ENCODE peak calls at places on chromosomes 16 and 17, in seven cellular contexts. E, N, D, J, A, B and W are unnamed samples.

GRCh38 chr17:63258785-63259184 is 187.3 kb downstream of the CYB561 start:
- DNase-seq in E (no peak), N (no peak), D (no peak), J (no peak), A (no peak), B (no peak), W (no peak)

GRCh38 chr17:44200478-44201155 is 933 bp upstream of the ATXN7L3 start:
- DNase-seq in E (no peak), N (no peak), D (no peak), J (no peak), A (no peak), B (no peak), W (no peak)

GRCh38 chr16:4159726-4160125 is 43.5 kb upstream of the ADCY9 start:
- DNase-seq in E (no peak), N (no peak), D (no peak), J (no peak), A (no peak), B (no peak), W (no peak)

GRCh38 chr16:10156111-10156510 is 26.1 kb downstream of the GRIN2A start:
- DNase-seq in E (no peak), N (no peak), D (no peak), J (peak; percentile 74), A (no peak), B (no peak), W (no peak)

GRCh38 chr16:88691924-88692560 is 5.7 kb upstream of the SNAI3 start:
- DNase-seq in E (no peak), N (no peak), D (no peak), J (no peak), A (peak; percentile 32), B (peak; percentile 51), W (no peak)

GRCh38 chr17:74132354-74132753 is 71.1 kb upstream of the RPL38 start:
- DNase-seq in E (no peak), N (no peak), D (no peak), J (no peak), A (no peak), B (no peak), W (no peak)

GRCh38 chr16:19396555-19397011 is 21.1 kb upstream of the TMC5 start:
- DNase-seq in E (no peak), N (peak; percentile 62), D (no peak), J (no peak), A (no peak), B (no peak), W (no peak)

GRCh38 chr17:83185023-83186002 is 105.9 kb downstream of the METRNL start:
- DNase-seq in E (peak; percentile 63), N (no peak), D (no peak), J (no peak), A (no peak), B (no peak), W (no peak)

GRCh38 chr17:83091257-83092141 is 12.1 kb downstream of the METRNL start:
- DNase-seq in E (no peak), N (no peak), D (no peak), J (no peak), A (peak; percentile 25), B (no peak), W (no peak)

GRCh38 chr16:56013962-56014552 is 138.9 kb upstream of the CES5A start:
- DNase-seq in E (no peak), N (no peak), D (peak; percentile 13), J (no peak), A (peak; percentile 1), B (peak; percentile 7), W (no peak)

GRCh38 chr17:19539040-19539399 is 5.4 kb downstream of the SLC47A1 start:
- DNase-seq in E (no peak), N (no peak), D (peak; percentile 26), J (no peak), A (no peak), B (no peak), W (no peak)

GRCh38 chr16:74954763-74955162 is 30.2 kb downstream of the WDR59 start:
- DNase-seq in E (no peak), N (no peak), D (peak; percentile 25), J (no peak), A (peak; percentile 12), B (no peak), W (no peak)

GRCh38 chr16:31168848-31169247 is 11.1 kb upstream of the FUS start:
- DNase-seq in E (no peak), N (no peak), D (no peak), J (no peak), A (no peak), B (no peak), W (no peak)

GRCh38 chr17:61316633-61317032 is 83.0 kb upstream of the TBX2 start:
- DNase-seq in E (no peak), N (no peak), D (no peak), J (no peak), A (no peak), B (no peak), W (no peak)

GRCh38 chr17:78993981-78994671 is 14.4 kb upstream of the LGALS3BP start:
- DNase-seq in E (no peak), N (no peak), D (no peak), J (no peak), A (no peak), B (no peak), W (no peak)

GRCh38 chr17:64057701-64058263 is 37.3 kb upstream of the ICAM2 start:
- DNase-seq in E (no peak), N (no peak), D (no peak), J (peak; percentile 5), A (no peak), B (no peak), W (no peak)

GRCh38 chr16:89040861-89041570 is 52.6 kb upstream of the ACSF3 start:
- DNase-seq in E (no peak), N (no peak), D (no peak), J (no peak), A (no peak), B (no peak), W (no peak)

GRCh38 chr17:45745843-45746494 is 38.2 kb upstream of the CRHR1 start:
- DNase-seq in E (no peak), N (no peak), D (no peak), J (no peak), A (no peak), B (no peak), W (no peak)

GRCh38 chr16:83994087-83994486 is 26.0 kb downstream of the NECAB2 start:
- DNase-seq in E (no peak), N (no peak), D (no peak), J (peak; percentile 91), A (no peak), B (no peak), W (peak; percentile 88)

GRCh38 chr17:48244121-48244711 is 136.7 kb downstream of the SNX11 start:
- DNase-seq in E (no peak), N (no peak), D (no peak), J (peak; percentile 51), A (no peak), B (no peak), W (no peak)